ENCODE peak calls at places on chromosome 22, in ten cellular contexts. G is heart left ventricle; L is kidney; F is upper lobe of right lung; I is suprapubic skin; D is gastrocnemius medialis; N is cardiac muscle cell; E is CD8-positive, alpha-beta memory T cell; H is adrenal gland; C is CD4-positive, CD25-positive, alpha-beta regulatory T cell. Z is an unnamed sample. For H3K9me3 and H3K4me1, the result is how much of the 10 kb centered on the place peaks cover.

GRCh38 chr22:36409911-36410756 is 22.4 kb upstream of the MYH9 start:
- DNase-seq in G (peak), L (peak), F (peak), I (peak), D (peak), N (peak), E (peak), H (peak), C (peak), Z (peak)

GRCh38 chr22:39215430-39216142 is 29.2 kb downstream of the PDGFB start:
- DNase-seq in G (peak), L (peak), F (peak), I (peak), D (no peak), N (no peak), E (peak), H (no peak), C (no peak), Z (no peak)

GRCh38 chr22:49632199-49633009 is 195.3 kb downstream of the BRD1 start:
- DNase-seq in G (peak), L (peak), F (no peak), I (no peak), D (no peak), N (peak), E (no peak), H (peak), C (no peak), Z (peak)

GRCh38 chr22:47299879-47300697 is 537.6 kb downstream of the TBC1D22A start:
- DNase-seq in G (no peak), L (no peak), F (no peak), I (no peak), D (no peak), N (no peak), E (no peak), H (no peak), C (no peak), Z (no peak)

GRCh38 chr22:39364646-39365405 is 15.0 kb downstream of the SYNGR1 start:
- DNase-seq in G (no peak), L (no peak), F (no peak), I (no peak), D (no peak), N (no peak), E (no peak), H (no peak), C (no peak), Z (no peak)

GRCh38 chr22:30013201-30013600 is 67.1 kb upstream of the HORMAD2 start:
- DNase-seq in G (no peak), L (no peak), F (no peak), I (no peak), D (no peak), N (no peak), E (no peak), H (no peak), C (no peak), Z (no peak)

GRCh38 chr22:19663821-19664325 is 50.4 kb upstream of the SEPTIN5 start:
- DNase-seq in G (peak), L (peak), F (no peak), I (no peak), D (peak), N (peak), E (no peak), H (peak), C (no peak), Z (peak)

GRCh38 chr22:32634424-32634981 is 159.9 kb downstream of the FBXO7 start:
- DNase-seq in G (no peak), L (no peak), F (no peak), I (no peak), D (no peak), N (no peak), E (no peak), H (no peak), C (no peak), Z (no peak)

GRCh38 chr22:50672471-50673230 is at the start of gene SHANK3:
- DNase-seq in G (peak), L (peak), F (no peak), I (peak), D (peak), N (peak), E (no peak), H (peak), C (no peak), Z (no peak)

GRCh38 chr22:48520888-48521600 is 1306.6 kb downstream of the BRD1 start:
- DNase-seq in G (no peak), L (no peak), F (no peak), I (no peak), D (no peak), N (no peak), E (no peak), H (no peak), C (no peak), Z (no peak)

GRCh38 chr22:48523761-48524160 is 1303.9 kb downstream of the BRD1 start:
- DNase-seq in G (no peak), L (no peak), F (no peak), I (no peak), D (no peak), N (no peak), E (no peak), H (no peak), C (no peak), Z (no peak)

GRCh38 chr22:48520207-48520606 is 1307.5 kb downstream of the BRD1 start:
- DNase-seq in G (no peak), L (no peak), F (no peak), I (no peak), D (no peak), N (no peak), E (no peak), H (no peak), C (no peak), Z (no peak)

GRCh38 chr22:48523091-48523490 is 1304.6 kb downstream of the BRD1 start:
- DNase-seq in G (no peak), L (no peak), F (no peak), I (no peak), D (no peak), N (no peak), E (no peak), H (no peak), C (no peak), Z (no peak)

DNA sequence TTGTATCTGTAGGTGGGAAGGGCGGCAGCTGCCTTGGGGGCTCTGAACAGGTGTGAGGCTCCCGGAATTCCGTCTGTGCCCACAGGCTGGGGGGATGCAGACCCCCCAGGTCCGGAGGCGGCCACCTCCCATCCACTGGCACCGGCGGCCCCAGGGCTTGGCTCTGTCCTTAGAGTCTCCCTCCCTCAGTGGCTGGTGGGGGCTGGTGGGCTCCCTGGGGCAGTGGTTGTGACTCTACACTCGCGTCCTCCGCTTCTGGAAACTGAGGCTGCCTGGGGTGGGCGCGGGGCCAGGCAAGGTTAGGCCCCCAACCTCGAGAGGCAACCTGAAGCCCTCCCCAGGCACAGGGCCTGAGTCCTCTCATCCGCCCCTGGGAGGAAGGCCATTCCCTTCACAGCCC is 1305.4 kb downstream of the BRD1 start:
- DNase-seq in G (no peak), L (no peak), F (no peak), I (no peak), D (no peak), N (no peak), E (no peak), H (no peak), C (no peak), Z (no peak)
- H3K9me3 ChIP-seq in G (under half), L (under half), F (under half), I (under half), D (under half), N (under half), E (under half), H (under half), C (under half), Z (under half)

GRCh38 chr22:37674248-37674647 is 1.2 kb upstream of the LGALS1 start:
- DNase-seq in G (no peak), L (no peak), F (no peak), I (no peak), D (no peak), N (no peak), E (no peak), H (no peak), C (no peak), Z (no peak)
- H3K4me3 ChIP-seq in G (peak), L (no peak), F (no peak), I (no peak), D (no peak), N (no peak), E (no peak), H (no peak), C (no peak), Z (no peak)

GRCh38 chr22:17387356-17387755 is 18.1 kb downstream of the CECR2 start:
- DNase-seq in G (no peak), L (no peak), F (no peak), I (no peak), D (no peak), N (no peak), E (no peak), H (no peak), C (no peak), Z (no peak)
- H3K4me1 ChIP-seq in G (under half), L (under half), F (under half), I (under half), D (under half), N (under half), E (under half), H (under half), C (under half), Z (under half)

DNA sequence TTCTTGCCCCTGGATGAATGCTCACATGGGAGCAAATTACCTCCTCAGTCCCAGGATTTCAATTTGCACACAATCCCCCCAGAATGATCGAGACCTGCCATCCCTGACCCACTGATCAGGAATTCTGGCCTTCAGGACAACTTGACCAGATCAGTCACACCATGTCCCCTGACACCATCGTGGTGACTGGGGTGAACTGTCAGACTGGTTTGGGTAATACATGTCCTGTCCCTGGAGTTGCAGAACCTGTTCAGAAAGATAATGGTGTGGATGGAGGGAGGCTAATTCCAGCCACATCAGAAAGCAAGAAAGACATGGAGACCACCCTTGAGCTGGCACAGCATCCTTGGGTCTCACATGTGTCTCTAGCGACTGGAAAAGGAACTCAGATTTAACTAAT is 57.9 kb upstream of the TOP3B start:
- DNase-seq in G (no peak), L (no peak), F (no peak), I (no peak), D (no peak), N (no peak), E (no peak), H (no peak), C (no peak), Z (no peak)
- H3K9me3 ChIP-seq in G (under half), L (under half), F (under half), I (under half), D (under half), N (under half), E (under half), H (under half), C (under half), Z (under half)